ENCODE peak calls at places on chromosomes 2 and 18, in eight cellular contexts. One of them, this sample, is unnamed.

GRCh38 chr2:78994789-78995188 is 30.7 kb upstream of the REG3G start:
- DNase-seq in left ventricle myocardium inferior: no peak
- DNase-seq in thoracic aorta: no peak
- DNase-seq in adrenal gland: no peak
- DNase-seq in hepatocyte: no peak
- DNase-seq in H9: no peak
- DNase-seq in psoas muscle: no peak
- DNase-seq in stomach: no peak
- DNase-seq in this sample: no peak

GRCh38 chr18:77131652-77132368 is 773 bp downstream of the MBP start:
- DNase-seq in hepatocyte: peak
- DNase-seq in H9: no peak
- DNase-seq in left ventricle myocardium inferior: peak
- DNase-seq in adrenal gland: peak
- DNase-seq in thoracic aorta: no peak
- DNase-seq in psoas muscle: peak
- DNase-seq in stomach: peak
- DNase-seq in this sample: peak

GRCh38 chr2:130896813-130897212 is 60.1 kb downstream of the ARHGEF4 start:
- DNase-seq in left ventricle myocardium inferior: no peak
- DNase-seq in psoas muscle: no peak
- DNase-seq in adrenal gland: no peak
- DNase-seq in stomach: no peak
- DNase-seq in hepatocyte: no peak
- DNase-seq in thoracic aorta: no peak
- DNase-seq in H9: no peak
- DNase-seq in this sample: no peak

GRCh38 chr18:58023108-58023507 is 20.9 kb upstream of the NEDD4L start:
- DNase-seq in thoracic aorta: no peak
- DNase-seq in stomach: no peak
- DNase-seq in hepatocyte: no peak
- DNase-seq in psoas muscle: no peak
- DNase-seq in H9: no peak
- DNase-seq in left ventricle myocardium inferior: no peak
- DNase-seq in adrenal gland: no peak
- DNase-seq in this sample: no peak

GRCh38 chr2:169438476-169438875 is 40.8 kb upstream of the BBS5 start:
- DNase-seq in hepatocyte: no peak
- DNase-seq in thoracic aorta: no peak
- DNase-seq in adrenal gland: no peak
- DNase-seq in H9: no peak
- DNase-seq in psoas muscle: no peak
- DNase-seq in left ventricle myocardium inferior: no peak
- DNase-seq in stomach: no peak
- DNase-seq in this sample: no peak

GRCh38 chr2:74739733-74740241 is 85.7 kb downstream of the SEMA4F start:
- DNase-seq in hepatocyte: no peak
- DNase-seq in stomach: no peak
- DNase-seq in psoas muscle: no peak
- DNase-seq in thoracic aorta: no peak
- DNase-seq in adrenal gland: no peak
- DNase-seq in H9: no peak
- DNase-seq in left ventricle myocardium inferior: no peak
- DNase-seq in this sample: no peak

GRCh38 chr2:70124983-70125480 is 37.8 kb downstream of the PCBP1 start:
- DNase-seq in stomach: peak
- DNase-seq in thoracic aorta: no peak
- DNase-seq in psoas muscle: peak
- DNase-seq in left ventricle myocardium inferior: peak
- DNase-seq in adrenal gland: peak
- DNase-seq in hepatocyte: peak
- DNase-seq in H9: peak
- DNase-seq in this sample: peak

GRCh38 chr2:218879881-218880748 is 537 bp upstream of the WNT10A start:
- DNase-seq in thoracic aorta: no peak
- DNase-seq in adrenal gland: no peak
- DNase-seq in hepatocyte: no peak
- DNase-seq in left ventricle myocardium inferior: no peak
- DNase-seq in H9: peak
- DNase-seq in stomach: peak
- DNase-seq in psoas muscle: peak
- DNase-seq in this sample: no peak

GRCh38 chr2:20027715-20028434 is 15.4 kb upstream of the MATN3 start:
- DNase-seq in left ventricle myocardium inferior: no peak
- DNase-seq in adrenal gland: no peak
- DNase-seq in thoracic aorta: no peak
- DNase-seq in stomach: no peak
- DNase-seq in psoas muscle: no peak
- DNase-seq in hepatocyte: no peak
- DNase-seq in H9: no peak
- DNase-seq in this sample: no peak

GRCh38 chr2:122145805-122146204 is 390.4 kb downstream of the TSN start:
- DNase-seq in hepatocyte: no peak
- DNase-seq in left ventricle myocardium inferior: no peak
- DNase-seq in H9: no peak
- DNase-seq in thoracic aorta: no peak
- DNase-seq in stomach: no peak
- DNase-seq in psoas muscle: no peak
- DNase-seq in adrenal gland: no peak
- DNase-seq in this sample: no peak

GRCh38 chr2:239321596-239322413 is 79.0 kb downstream of the HDAC4 start:
- DNase-seq in H9: peak
- DNase-seq in psoas muscle: no peak
- DNase-seq in hepatocyte: no peak
- DNase-seq in adrenal gland: peak
- DNase-seq in stomach: no peak
- DNase-seq in thoracic aorta: no peak
- DNase-seq in left ventricle myocardium inferior: no peak
- DNase-seq in this sample: no peak

GRCh38 chr18:49274188-49274714 is 186.2 kb downstream of the DYM start:
- DNase-seq in psoas muscle: no peak
- DNase-seq in adrenal gland: no peak
- DNase-seq in left ventricle myocardium inferior: no peak
- DNase-seq in stomach: no peak
- DNase-seq in thoracic aorta: no peak
- DNase-seq in hepatocyte: no peak
- DNase-seq in H9: no peak
- DNase-seq in this sample: no peak

GRCh38 chr18:34892379-34892778 is 148.8 kb upstream of the MAPRE2 start:
- DNase-seq in H9: no peak
- DNase-seq in psoas muscle: peak
- DNase-seq in hepatocyte: no peak
- DNase-seq in thoracic aorta: no peak
- DNase-seq in stomach: no peak
- DNase-seq in adrenal gland: no peak
- DNase-seq in left ventricle myocardium inferior: no peak
- DNase-seq in this sample: no peak

GRCh38 chr2:142868281-142868762 is 9.1 kb upstream of the KYNU start:
- DNase-seq in stomach: peak
- DNase-seq in H9: no peak
- DNase-seq in psoas muscle: peak
- DNase-seq in hepatocyte: no peak
- DNase-seq in left ventricle myocardium inferior: peak
- DNase-seq in thoracic aorta: no peak
- DNase-seq in adrenal gland: peak
- DNase-seq in this sample: peak

DNA sequence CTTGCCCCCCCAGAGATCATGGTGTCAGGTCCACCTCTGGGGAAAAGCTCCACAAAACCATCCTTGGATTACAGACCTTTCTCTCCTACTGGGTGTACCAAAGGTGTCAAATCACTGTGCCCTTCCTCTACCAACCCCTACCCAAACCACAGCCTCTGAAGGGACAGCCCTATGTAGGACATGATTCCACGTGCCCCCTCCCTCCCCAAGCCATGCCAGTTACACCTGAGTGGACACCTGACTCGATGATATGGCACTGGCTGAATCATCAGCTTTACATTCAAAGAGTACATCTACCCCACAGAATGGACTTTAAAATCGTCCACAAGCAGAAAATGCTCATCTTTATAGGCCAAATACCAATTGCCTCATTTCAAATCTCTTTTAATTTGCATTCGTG is 26.0 kb downstream of the TRABD2A start:
- DNase-seq in thoracic aorta: no peak
- DNase-seq in adrenal gland: no peak
- DNase-seq in hepatocyte: no peak
- DNase-seq in psoas muscle: no peak
- DNase-seq in H9: no peak
- DNase-seq in left ventricle myocardium inferior: no peak
- DNase-seq in stomach: no peak
- DNase-seq in this sample: no peak
- H3K27ac ChIP-seq in thoracic aorta: no peak
- H3K27ac ChIP-seq in adrenal gland: no peak
- H3K27ac ChIP-seq in hepatocyte: no peak
- H3K27ac ChIP-seq in psoas muscle: no peak
- H3K27ac ChIP-seq in H9: no peak
- H3K27ac ChIP-seq in left ventricle myocardium inferior: no peak
- H3K27ac ChIP-seq in stomach: no peak
- H3K27ac ChIP-seq in this sample: no peak

GRCh38 chr2:60091884-60092283 is 461.6 kb downstream of the BCL11A start:
- DNase-seq in left ventricle myocardium inferior: no peak
- DNase-seq in psoas muscle: no peak
- DNase-seq in thoracic aorta: no peak
- DNase-seq in hepatocyte: peak
- DNase-seq in stomach: no peak
- DNase-seq in H9: no peak
- DNase-seq in adrenal gland: no peak
- DNase-seq in this sample: no peak

GRCh38 chr2:60094450-60094929 is 459.0 kb downstream of the BCL11A start:
- DNase-seq in H9: no peak
- DNase-seq in psoas muscle: no peak
- DNase-seq in hepatocyte: peak
- DNase-seq in stomach: peak
- DNase-seq in adrenal gland: no peak
- DNase-seq in thoracic aorta: no peak
- DNase-seq in left ventricle myocardium inferior: no peak
- DNase-seq in this sample: no peak

GRCh38 chr2:60092781-60093180 is 460.7 kb downstream of the BCL11A start:
- DNase-seq in hepatocyte: no peak
- DNase-seq in psoas muscle: no peak
- DNase-seq in stomach: no peak
- DNase-seq in H9: no peak
- DNase-seq in left ventricle myocardium inferior: no peak
- DNase-seq in adrenal gland: no peak
- DNase-seq in thoracic aorta: no peak
- DNase-seq in this sample: no peak

GRCh38 chr2:60096556-60096955 is 456.9 kb downstream of the BCL11A start:
- DNase-seq in thoracic aorta: no peak
- DNase-seq in hepatocyte: no peak
- DNase-seq in stomach: no peak
- DNase-seq in left ventricle myocardium inferior: no peak
- DNase-seq in H9: no peak
- DNase-seq in adrenal gland: no peak
- DNase-seq in psoas muscle: no peak
- DNase-seq in this sample: no peak

DNA sequence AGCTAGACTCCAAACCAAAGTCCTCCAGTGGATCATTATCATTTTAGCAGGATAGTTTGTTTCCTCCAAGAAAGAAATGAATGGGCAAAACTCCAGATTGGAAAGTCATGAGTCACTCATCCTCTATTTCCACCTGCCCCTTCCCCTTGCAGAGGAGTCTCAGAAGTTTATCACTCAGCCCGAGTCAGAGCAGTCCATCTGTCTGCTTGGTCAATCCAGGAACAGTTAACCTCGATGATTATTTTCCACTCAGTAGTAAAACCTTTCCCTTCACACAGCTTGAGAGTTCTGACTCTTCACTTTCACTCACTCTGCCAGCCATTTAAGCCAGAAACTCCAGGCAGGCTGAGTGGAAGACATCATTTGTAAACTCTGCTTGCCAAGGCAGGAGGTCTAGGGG is 462.1 kb downstream of the BCL11A start:
- DNase-seq in psoas muscle: no peak
- DNase-seq in hepatocyte: peak
- DNase-seq in H9: no peak
- DNase-seq in left ventricle myocardium inferior: no peak
- DNase-seq in thoracic aorta: no peak
- DNase-seq in stomach: no peak
- DNase-seq in adrenal gland: no peak
- DNase-seq in this sample: no peak
- H3K27ac ChIP-seq in psoas muscle: no peak
- H3K27ac ChIP-seq in hepatocyte: peak
- H3K27ac ChIP-seq in H9: no peak
- H3K27ac ChIP-seq in left ventricle myocardium inferior: no peak
- H3K27ac ChIP-seq in thoracic aorta: no peak
- H3K27ac ChIP-seq in stomach: no peak
- H3K27ac ChIP-seq in adrenal gland: no peak
- H3K27ac ChIP-seq in this sample: no peak

GRCh38 chr2:181275643-181276070 is 181.5 kb upstream of the ITGA4 start:
- DNase-seq in hepatocyte: no peak
- DNase-seq in H9: peak
- DNase-seq in adrenal gland: no peak
- DNase-seq in stomach: no peak
- DNase-seq in left ventricle myocardium inferior: no peak
- DNase-seq in psoas muscle: no peak
- DNase-seq in thoracic aorta: no peak
- DNase-seq in this sample: no peak

GRCh38 chr2:181268174-181268867 is 188.9 kb upstream of the ITGA4 start:
- DNase-seq in adrenal gland: no peak
- DNase-seq in H9: no peak
- DNase-seq in hepatocyte: no peak
- DNase-seq in left ventricle myocardium inferior: no peak
- DNase-seq in psoas muscle: no peak
- DNase-seq in thoracic aorta: no peak
- DNase-seq in stomach: no peak
- DNase-seq in this sample: no peak

DNA sequence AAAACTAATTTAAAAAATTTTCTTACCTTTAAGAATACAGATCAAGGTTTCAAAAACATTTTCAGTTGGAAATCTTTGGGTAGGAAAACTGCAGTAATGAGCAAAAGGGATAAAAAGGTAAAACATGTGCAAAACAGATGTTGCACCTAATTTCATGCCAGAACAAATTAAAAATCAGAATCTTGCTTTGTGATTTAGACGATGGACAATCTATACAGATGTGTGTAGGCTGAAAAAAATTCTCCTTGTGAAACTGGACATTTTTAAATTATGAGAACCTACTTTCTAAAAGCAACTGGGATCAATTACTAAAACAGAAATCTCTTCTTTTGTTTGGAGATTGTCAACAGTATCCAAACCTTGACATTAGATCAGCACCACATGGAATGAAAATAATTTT is 183.2 kb upstream of the ITGA4 start:
- DNase-seq in H9: no peak
- DNase-seq in stomach: no peak
- DNase-seq in left ventricle myocardium inferior: no peak
- DNase-seq in hepatocyte: no peak
- DNase-seq in thoracic aorta: no peak
- DNase-seq in adrenal gland: no peak
- DNase-seq in psoas muscle: no peak
- DNase-seq in this sample: no peak
- H3K27ac ChIP-seq in H9: no peak
- H3K27ac ChIP-seq in stomach: no peak
- H3K27ac ChIP-seq in left ventricle myocardium inferior: no peak
- H3K27ac ChIP-seq in hepatocyte: no peak
- H3K27ac ChIP-seq in thoracic aorta: no peak
- H3K27ac ChIP-seq in adrenal gland: no peak
- H3K27ac ChIP-seq in psoas muscle: no peak
- H3K27ac ChIP-seq in this sample: no peak

DNA sequence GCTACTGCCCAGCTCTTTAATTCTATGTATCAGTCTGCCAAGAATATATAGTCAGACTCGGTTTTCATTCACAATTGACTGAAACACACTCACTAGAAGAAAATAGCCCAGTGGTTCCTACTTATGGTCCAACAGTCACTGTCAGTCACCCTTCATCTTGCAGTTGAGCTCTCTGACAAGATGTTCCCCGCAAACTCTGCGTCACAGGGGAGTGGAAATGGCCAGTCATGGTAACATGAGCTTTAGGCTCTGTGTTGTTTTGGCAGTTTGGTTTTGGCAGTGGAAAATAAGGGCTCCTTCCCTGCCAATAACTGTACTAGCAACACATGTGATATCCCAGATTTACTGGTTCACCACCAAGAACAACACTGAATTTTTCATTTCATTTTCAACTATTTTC is 122.5 kb downstream of the PRPF40A start:
- DNase-seq in psoas muscle: peak
- DNase-seq in hepatocyte: no peak
- DNase-seq in H9: no peak
- DNase-seq in adrenal gland: no peak
- DNase-seq in thoracic aorta: peak
- DNase-seq in stomach: no peak
- DNase-seq in left ventricle myocardium inferior: no peak
- DNase-seq in this sample: peak
- H3K27ac ChIP-seq in psoas muscle: peak
- H3K27ac ChIP-seq in hepatocyte: no peak
- H3K27ac ChIP-seq in H9: no peak
- H3K27ac ChIP-seq in adrenal gland: no peak
- H3K27ac ChIP-seq in thoracic aorta: peak
- H3K27ac ChIP-seq in stomach: no peak
- H3K27ac ChIP-seq in left ventricle myocardium inferior: peak
- H3K27ac ChIP-seq in this sample: peak

This sample was measured in tibial nerve.